ENCODE peak calls at places on chromosomes 5 and 9, in nine cellular contexts. One of them, this sample, is unnamed.

GRCh38 chr5:55983986-55984385 is 10.8 kb downstream of the IL6ST start:
- DNase-seq in psoas muscle: no peak
- DNase-seq in ovary: no peak
- DNase-seq in epithelial cell of esophagus: no peak
- DNase-seq in BJ: no peak
- DNase-seq in heart right ventricle: no peak
- DNase-seq in cardiac fibroblast: no peak
- DNase-seq in H7: no peak
- DNase-seq in bronchial epithelial cell: no peak
- DNase-seq in this sample: no peak

GRCh38 chr5:85647349-85648127 is 970.2 kb upstream of the COX7C start:
- DNase-seq in psoas muscle: no peak
- DNase-seq in ovary: no peak
- DNase-seq in epithelial cell of esophagus: peak
- DNase-seq in BJ: no peak
- DNase-seq in heart right ventricle: no peak
- DNase-seq in cardiac fibroblast: no peak
- DNase-seq in H7: no peak
- DNase-seq in bronchial epithelial cell: no peak
- DNase-seq in this sample: no peak

GRCh38 chr5:146340260-146341081 is 1.8 kb downstream of the POU4F3 start:
- DNase-seq in psoas muscle: peak
- DNase-seq in ovary: peak
- DNase-seq in epithelial cell of esophagus: peak
- DNase-seq in BJ: no peak
- DNase-seq in heart right ventricle: peak
- DNase-seq in cardiac fibroblast: peak
- DNase-seq in H7: peak
- DNase-seq in bronchial epithelial cell: peak
- DNase-seq in this sample: peak

GRCh38 chr5:126591549-126591948 is 3.5 kb downstream of the ALDH7A1 start:
- DNase-seq in psoas muscle: no peak
- DNase-seq in ovary: no peak
- DNase-seq in epithelial cell of esophagus: no peak
- DNase-seq in BJ: no peak
- DNase-seq in heart right ventricle: no peak
- DNase-seq in cardiac fibroblast: no peak
- DNase-seq in H7: peak
- DNase-seq in bronchial epithelial cell: no peak
- DNase-seq in this sample: no peak

GRCh38 chr9:131732636-131733340 is 7.1 kb downstream of the RAPGEF1 start:
- DNase-seq in psoas muscle: no peak
- DNase-seq in ovary: no peak
- DNase-seq in epithelial cell of esophagus: no peak
- DNase-seq in BJ: no peak
- DNase-seq in heart right ventricle: no peak
- DNase-seq in cardiac fibroblast: no peak
- DNase-seq in H7: no peak
- DNase-seq in bronchial epithelial cell: no peak
- DNase-seq in this sample: no peak

GRCh38 chr9:34084562-34084961 is 35.9 kb upstream of the UBAP2 start:
- DNase-seq in psoas muscle: no peak
- DNase-seq in ovary: peak
- DNase-seq in epithelial cell of esophagus: no peak
- DNase-seq in BJ: no peak
- DNase-seq in heart right ventricle: no peak
- DNase-seq in cardiac fibroblast: no peak
- DNase-seq in H7: no peak
- DNase-seq in bronchial epithelial cell: no peak
- DNase-seq in this sample: peak

GRCh38 chr5:94776167-94776566 is 157.7 kb downstream of the SLF1 start:
- DNase-seq in psoas muscle: no peak
- DNase-seq in ovary: no peak
- DNase-seq in epithelial cell of esophagus: peak
- DNase-seq in BJ: no peak
- DNase-seq in heart right ventricle: no peak
- DNase-seq in cardiac fibroblast: peak
- DNase-seq in H7: no peak
- DNase-seq in bronchial epithelial cell: no peak
- DNase-seq in this sample: no peak

GRCh38 chr5:149456597-149457392 is 77.7 kb upstream of the IL17B start:
- DNase-seq in psoas muscle: no peak
- DNase-seq in ovary: no peak
- DNase-seq in epithelial cell of esophagus: no peak
- DNase-seq in BJ: no peak
- DNase-seq in heart right ventricle: no peak
- DNase-seq in cardiac fibroblast: no peak
- DNase-seq in H7: no peak
- DNase-seq in bronchial epithelial cell: no peak
- DNase-seq in this sample: no peak

GRCh38 chr5:43389679-43390329 is 22.4 kb downstream of the CCL28 start:
- DNase-seq in psoas muscle: no peak
- DNase-seq in ovary: peak
- DNase-seq in epithelial cell of esophagus: peak
- DNase-seq in BJ: peak
- DNase-seq in heart right ventricle: no peak
- DNase-seq in cardiac fibroblast: peak
- DNase-seq in H7: peak
- DNase-seq in bronchial epithelial cell: peak
- DNase-seq in this sample: peak

GRCh38 chr5:142277796-142278195 is 47.0 kb downstream of the SPRY4 start:
- DNase-seq in psoas muscle: no peak
- DNase-seq in ovary: no peak
- DNase-seq in epithelial cell of esophagus: no peak
- DNase-seq in BJ: no peak
- DNase-seq in heart right ventricle: no peak
- DNase-seq in cardiac fibroblast: no peak
- DNase-seq in H7: no peak
- DNase-seq in bronchial epithelial cell: no peak
- DNase-seq in this sample: no peak

GRCh38 chr5:9765421-9765820 is 135.3 kb upstream of the TAS2R1 start:
- DNase-seq in psoas muscle: no peak
- DNase-seq in ovary: no peak
- DNase-seq in epithelial cell of esophagus: no peak
- DNase-seq in BJ: peak
- DNase-seq in heart right ventricle: no peak
- DNase-seq in cardiac fibroblast: peak
- DNase-seq in H7: no peak
- DNase-seq in bronchial epithelial cell: no peak
- DNase-seq in this sample: peak

GRCh38 chr5:32583582-32584232 is 1.6 kb upstream of the SUB1 start:
- DNase-seq in psoas muscle: no peak
- DNase-seq in ovary: no peak
- DNase-seq in epithelial cell of esophagus: no peak
- DNase-seq in BJ: no peak
- DNase-seq in heart right ventricle: no peak
- DNase-seq in cardiac fibroblast: no peak
- DNase-seq in H7: no peak
- DNase-seq in bronchial epithelial cell: no peak
- DNase-seq in this sample: no peak

GRCh38 chr5:32585122-32585445 is 273 bp upstream of the SUB1 start:
- DNase-seq in psoas muscle: no peak
- DNase-seq in ovary: no peak
- DNase-seq in epithelial cell of esophagus: no peak
- DNase-seq in BJ: no peak
- DNase-seq in heart right ventricle: no peak
- DNase-seq in cardiac fibroblast: no peak
- DNase-seq in H7: no peak
- DNase-seq in bronchial epithelial cell: no peak
- DNase-seq in this sample: no peak

GRCh38 chr5:32585446-32586250 is at the start of gene SUB1:
- DNase-seq in psoas muscle: peak
- DNase-seq in ovary: peak
- DNase-seq in epithelial cell of esophagus: peak
- DNase-seq in BJ: peak
- DNase-seq in heart right ventricle: peak
- DNase-seq in cardiac fibroblast: peak
- DNase-seq in H7: peak
- DNase-seq in bronchial epithelial cell: peak
- DNase-seq in this sample: peak

GRCh38 chr5:32586251-32586642 is 890 bp downstream of the SUB1 start:
- DNase-seq in psoas muscle: no peak
- DNase-seq in ovary: no peak
- DNase-seq in epithelial cell of esophagus: no peak
- DNase-seq in BJ: no peak
- DNase-seq in heart right ventricle: no peak
- DNase-seq in cardiac fibroblast: no peak
- DNase-seq in H7: no peak
- DNase-seq in bronchial epithelial cell: no peak
- DNase-seq in this sample: no peak

GRCh38 chr5:32584651-32585050 is 706 bp upstream of the SUB1 start:
- DNase-seq in psoas muscle: no peak
- DNase-seq in ovary: no peak
- DNase-seq in epithelial cell of esophagus: peak
- DNase-seq in BJ: no peak
- DNase-seq in heart right ventricle: no peak
- DNase-seq in cardiac fibroblast: no peak
- DNase-seq in H7: no peak
- DNase-seq in bronchial epithelial cell: peak
- DNase-seq in this sample: no peak
- H3K4me3 ChIP-seq in psoas muscle: peak
- H3K4me3 ChIP-seq in ovary: no peak
- H3K4me3 ChIP-seq in epithelial cell of esophagus: no peak
- H3K4me3 ChIP-seq in BJ: no peak
- H3K4me3 ChIP-seq in heart right ventricle: no peak
- H3K4me3 ChIP-seq in cardiac fibroblast: no peak
- H3K4me3 ChIP-seq in H7: no peak
- H3K4me3 ChIP-seq in bronchial epithelial cell: no peak
- H3K4me3 ChIP-seq in this sample: no peak

GRCh38 chr9:109107402-109108240 is 12.1 kb downstream of the TMEM245 start:
- DNase-seq in psoas muscle: no peak
- DNase-seq in ovary: peak
- DNase-seq in epithelial cell of esophagus: peak
- DNase-seq in BJ: no peak
- DNase-seq in heart right ventricle: no peak
- DNase-seq in cardiac fibroblast: peak
- DNase-seq in H7: no peak
- DNase-seq in bronchial epithelial cell: peak
- DNase-seq in this sample: no peak
- H3K4me3 ChIP-seq in psoas muscle: peak
- H3K4me3 ChIP-seq in ovary: no peak
- H3K4me3 ChIP-seq in epithelial cell of esophagus: no peak
- H3K4me3 ChIP-seq in BJ: no peak
- H3K4me3 ChIP-seq in heart right ventricle: no peak
- H3K4me3 ChIP-seq in cardiac fibroblast: no peak
- H3K4me3 ChIP-seq in H7: no peak
- H3K4me3 ChIP-seq in bronchial epithelial cell: no peak
- H3K4me3 ChIP-seq in this sample: peak

GRCh38 chr5:123414975-123415374 is 8.2 kb downstream of the CEP120 start:
- DNase-seq in psoas muscle: no peak
- DNase-seq in ovary: no peak
- DNase-seq in epithelial cell of esophagus: no peak
- DNase-seq in BJ: no peak
- DNase-seq in heart right ventricle: no peak
- DNase-seq in cardiac fibroblast: no peak
- DNase-seq in H7: no peak
- DNase-seq in bronchial epithelial cell: no peak
- DNase-seq in this sample: no peak
- H3K4me3 ChIP-seq in psoas muscle: no peak
- H3K4me3 ChIP-seq in ovary: no peak
- H3K4me3 ChIP-seq in epithelial cell of esophagus: no peak
- H3K4me3 ChIP-seq in BJ: no peak
- H3K4me3 ChIP-seq in heart right ventricle: no peak
- H3K4me3 ChIP-seq in cardiac fibroblast: no peak
- H3K4me3 ChIP-seq in H7: no peak
- H3K4me3 ChIP-seq in bronchial epithelial cell: no peak
- H3K4me3 ChIP-seq in this sample: no peak

GRCh38 chr9:133273819-133274218 is 1.2 kb downstream of the ABO start:
- DNase-seq in psoas muscle: no peak
- DNase-seq in ovary: no peak
- DNase-seq in epithelial cell of esophagus: no peak
- DNase-seq in BJ: no peak
- DNase-seq in heart right ventricle: no peak
- DNase-seq in cardiac fibroblast: no peak
- DNase-seq in H7: no peak
- DNase-seq in bronchial epithelial cell: no peak
- DNase-seq in this sample: no peak
- H3K4me3 ChIP-seq in psoas muscle: no peak
- H3K4me3 ChIP-seq in ovary: peak
- H3K4me3 ChIP-seq in epithelial cell of esophagus: no peak
- H3K4me3 ChIP-seq in BJ: no peak
- H3K4me3 ChIP-seq in heart right ventricle: no peak
- H3K4me3 ChIP-seq in cardiac fibroblast: no peak
- H3K4me3 ChIP-seq in H7: no peak
- H3K4me3 ChIP-seq in bronchial epithelial cell: no peak
- H3K4me3 ChIP-seq in this sample: no peak

GRCh38 chr5:80987078-80987766 is 27.1 kb downstream of the RASGRF2 start:
- DNase-seq in psoas muscle: no peak
- DNase-seq in ovary: no peak
- DNase-seq in epithelial cell of esophagus: no peak
- DNase-seq in BJ: no peak
- DNase-seq in heart right ventricle: no peak
- DNase-seq in cardiac fibroblast: no peak
- DNase-seq in H7: no peak
- DNase-seq in bronchial epithelial cell: no peak
- DNase-seq in this sample: no peak
- H3K4me3 ChIP-seq in psoas muscle: peak
- H3K4me3 ChIP-seq in ovary: no peak
- H3K4me3 ChIP-seq in epithelial cell of esophagus: no peak
- H3K4me3 ChIP-seq in BJ: no peak
- H3K4me3 ChIP-seq in heart right ventricle: no peak
- H3K4me3 ChIP-seq in cardiac fibroblast: no peak
- H3K4me3 ChIP-seq in H7: no peak
- H3K4me3 ChIP-seq in bronchial epithelial cell: no peak
- H3K4me3 ChIP-seq in this sample: no peak

GRCh38 chr9:98933890-98934289 is 9.8 kb upstream of the COL15A1 start:
- DNase-seq in psoas muscle: no peak
- DNase-seq in ovary: no peak
- DNase-seq in epithelial cell of esophagus: no peak
- DNase-seq in BJ: no peak
- DNase-seq in heart right ventricle: no peak
- DNase-seq in cardiac fibroblast: no peak
- DNase-seq in H7: no peak
- DNase-seq in bronchial epithelial cell: no peak
- DNase-seq in this sample: no peak

GRCh38 chr9:98931990-98932389 is 11.7 kb upstream of the COL15A1 start:
- DNase-seq in psoas muscle: no peak
- DNase-seq in ovary: no peak
- DNase-seq in epithelial cell of esophagus: no peak
- DNase-seq in BJ: no peak
- DNase-seq in heart right ventricle: no peak
- DNase-seq in cardiac fibroblast: no peak
- DNase-seq in H7: no peak
- DNase-seq in bronchial epithelial cell: no peak
- DNase-seq in this sample: no peak

GRCh38 chr9:98935064-98935463 is 8.6 kb upstream of the COL15A1 start:
- DNase-seq in psoas muscle: no peak
- DNase-seq in ovary: no peak
- DNase-seq in epithelial cell of esophagus: no peak
- DNase-seq in BJ: no peak
- DNase-seq in heart right ventricle: no peak
- DNase-seq in cardiac fibroblast: no peak
- DNase-seq in H7: no peak
- DNase-seq in bronchial epithelial cell: no peak
- DNase-seq in this sample: peak

GRCh38 chr9:98931543-98931942 is 12.2 kb upstream of the COL15A1 start:
- DNase-seq in psoas muscle: no peak
- DNase-seq in ovary: no peak
- DNase-seq in epithelial cell of esophagus: no peak
- DNase-seq in BJ: no peak
- DNase-seq in heart right ventricle: no peak
- DNase-seq in cardiac fibroblast: no peak
- DNase-seq in H7: no peak
- DNase-seq in bronchial epithelial cell: no peak
- DNase-seq in this sample: no peak

GRCh38 chr9:98933185-98933584 is 10.5 kb upstream of the COL15A1 start:
- DNase-seq in psoas muscle: no peak
- DNase-seq in ovary: no peak
- DNase-seq in epithelial cell of esophagus: no peak
- DNase-seq in BJ: no peak
- DNase-seq in heart right ventricle: no peak
- DNase-seq in cardiac fibroblast: no peak
- DNase-seq in H7: no peak
- DNase-seq in bronchial epithelial cell: no peak
- DNase-seq in this sample: no peak
- H3K4me3 ChIP-seq in psoas muscle: no peak
- H3K4me3 ChIP-seq in ovary: no peak
- H3K4me3 ChIP-seq in epithelial cell of esophagus: no peak
- H3K4me3 ChIP-seq in BJ: no peak
- H3K4me3 ChIP-seq in heart right ventricle: no peak
- H3K4me3 ChIP-seq in cardiac fibroblast: no peak
- H3K4me3 ChIP-seq in H7: no peak
- H3K4me3 ChIP-seq in bronchial epithelial cell: no peak
- H3K4me3 ChIP-seq in this sample: no peak

This sample was measured in skeletal muscle cell.